ENCODE peak calls at places on chromosomes 6 and 20, in eight cellular contexts. P is thoracic aorta, J is OCI-LY7, U is left lung, D is cardiac muscle cell, S is keratinocyte, L is PC-3, E is lower lobe of right lung. K is an unnamed sample. For H3K36me3 and H3K4me1, the result is how much of the 10 kb centered on the place peaks cover.

GRCh38 chr6:118606268-118606667 is 45.1 kb downstream of the CEP85L start:
- DNase-seq in P (no peak), J (no peak), U (no peak), D (no peak), S (no peak), L (no peak), E (no peak), K (no peak)

GRCh38 chr6:26028212-26028752 is 58.9 kb upstream of the HFE start:
- DNase-seq in P (no peak), J (no peak), U (no peak), D (no peak), S (no peak), L (no peak), E (no peak), K (no peak)

GRCh38 chr6:147561742-147562141 is 53.3 kb downstream of the SAMD5 start:
- DNase-seq in P (no peak), J (no peak), U (no peak), D (no peak), S (no peak), L (no peak), E (no peak), K (no peak)

GRCh38 chr6:1199981-1200637 is 111.8 kb upstream of the FOXQ1 start:
- DNase-seq in P (no peak), J (no peak), U (no peak), D (no peak), S (no peak), L (no peak), E (no peak), K (no peak)

GRCh38 chr20:1700990-1701389 is 43.4 kb upstream of the SIRPG start:
- DNase-seq in P (no peak), J (no peak), U (no peak), D (no peak), S (no peak), L (peak), E (no peak), K (no peak)

GRCh38 chr6:159836294-159837140 is 36.4 kb downstream of the PNLDC1 start:
- DNase-seq in P (no peak), J (no peak), U (no peak), D (peak), S (no peak), L (no peak), E (peak), K (no peak)

GRCh38 chr6:88236961-88237360 is 70.8 kb upstream of the CNR1 start:
- DNase-seq in P (no peak), J (no peak), U (no peak), D (no peak), S (no peak), L (no peak), E (no peak), K (no peak)

GRCh38 chr20:58086763-58087566 is 141.5 kb downstream of the ANKRD60 start:
- DNase-seq in P (no peak), J (peak), U (no peak), D (peak), S (peak), L (peak), E (no peak), K (no peak)

GRCh38 chr6:155678361-155678760 is 222.7 kb upstream of the NOX3 start:
- DNase-seq in P (no peak), J (no peak), U (no peak), D (no peak), S (no peak), L (no peak), E (no peak), K (no peak)

GRCh38 chr6:26555505-26556262 is 17.5 kb downstream of the HMGN4 start:
- DNase-seq in P (no peak), J (peak), U (no peak), D (peak), S (no peak), L (no peak), E (no peak), K (no peak)

GRCh38 chr6:18016698-18017097 is 29.3 kb upstream of the KIF13A start:
- DNase-seq in P (no peak), J (no peak), U (no peak), D (no peak), S (peak), L (peak), E (no peak), K (no peak)

GRCh38 chr6:63897459-63897858 is 261.9 kb downstream of the PHF3 start:
- DNase-seq in P (no peak), J (no peak), U (no peak), D (peak), S (no peak), L (peak), E (no peak), K (no peak)

GRCh38 chr20:57810511-57811372 is 100.9 kb upstream of the PMEPA1 start:
- DNase-seq in P (no peak), J (no peak), U (no peak), D (no peak), S (peak), L (peak), E (no peak), K (no peak)

GRCh38 chr6:402901-403658 is 11.5 kb downstream of the IRF4 start:
- DNase-seq in P (no peak), J (no peak), U (peak), D (no peak), S (no peak), L (peak), E (no peak), K (no peak)

GRCh38 chr6:129981598-129981997 is 36.8 kb upstream of the L3MBTL3 start:
- DNase-seq in P (no peak), J (peak), U (no peak), D (peak), S (no peak), L (peak), E (no peak), K (no peak)

GRCh38 chr20:38501858-38502431 is 29.3 kb downstream of the RALGAPB start:
- DNase-seq in P (no peak), J (no peak), U (no peak), D (no peak), S (no peak), L (no peak), E (no peak), K (no peak)

GRCh38 chr20:38498909-38499308 is 26.3 kb downstream of the RALGAPB start:
- DNase-seq in P (no peak), J (no peak), U (no peak), D (no peak), S (no peak), L (peak), E (no peak), K (no peak)

GRCh38 chr20:38499366-38499765 is 26.7 kb downstream of the RALGAPB start:
- DNase-seq in P (no peak), J (no peak), U (no peak), D (no peak), S (no peak), L (no peak), E (no peak), K (no peak)

GRCh38 chr20:38505091-38505455 is 32.4 kb downstream of the RALGAPB start:
- DNase-seq in P (no peak), J (no peak), U (no peak), D (no peak), S (no peak), L (no peak), E (no peak), K (no peak)

GRCh38 chr20:38504368-38505090 is 31.9 kb downstream of the RALGAPB start:
- DNase-seq in P (no peak), J (no peak), U (no peak), D (no peak), S (no peak), L (no peak), E (no peak), K (no peak)
- H3K36me3 ChIP-seq in P (under half), J (half or more), U (under half), D (under half), S (under half), L (under half), E (under half), K (half or more)

GRCh38 chr6:47106721-47107197 is 64.6 kb upstream of the ADGRF1 start:
- DNase-seq in P (no peak), J (no peak), U (no peak), D (no peak), S (peak), L (peak), E (no peak), K (no peak)
- H3K4me1 ChIP-seq in P (under half), J (under half), U (under half), D (under half), S (under half), L (under half), E (under half), K (under half)

GRCh38 chr20:36582322-36582721 is 8.9 kb downstream of the TGIF2 start:
- DNase-seq in P (no peak), J (no peak), U (no peak), D (no peak), S (no peak), L (no peak), E (no peak), K (peak)
- H3K36me3 ChIP-seq in P (under half), J (half or more), U (under half), D (under half), S (under half), L (under half), E (half or more), K (under half)

GRCh38 chr6:35019171-35019570 is 122.0 kb downstream of the TCP11 start:
- DNase-seq in P (no peak), J (no peak), U (no peak), D (no peak), S (no peak), L (no peak), E (peak), K (no peak)

GRCh38 chr6:35019831-35020230 is 121.3 kb downstream of the TCP11 start:
- DNase-seq in P (no peak), J (no peak), U (no peak), D (no peak), S (no peak), L (no peak), E (no peak), K (no peak)

GRCh38 chr6:35017461-35018183 is 123.5 kb downstream of the TCP11 start:
- DNase-seq in P (peak), J (no peak), U (peak), D (peak), S (no peak), L (no peak), E (peak), K (no peak)

GRCh38 chr6:35018184-35018523 is 123.0 kb downstream of the TCP11 start:
- DNase-seq in P (no peak), J (no peak), U (no peak), D (no peak), S (no peak), L (no peak), E (no peak), K (no peak)

DNA sequence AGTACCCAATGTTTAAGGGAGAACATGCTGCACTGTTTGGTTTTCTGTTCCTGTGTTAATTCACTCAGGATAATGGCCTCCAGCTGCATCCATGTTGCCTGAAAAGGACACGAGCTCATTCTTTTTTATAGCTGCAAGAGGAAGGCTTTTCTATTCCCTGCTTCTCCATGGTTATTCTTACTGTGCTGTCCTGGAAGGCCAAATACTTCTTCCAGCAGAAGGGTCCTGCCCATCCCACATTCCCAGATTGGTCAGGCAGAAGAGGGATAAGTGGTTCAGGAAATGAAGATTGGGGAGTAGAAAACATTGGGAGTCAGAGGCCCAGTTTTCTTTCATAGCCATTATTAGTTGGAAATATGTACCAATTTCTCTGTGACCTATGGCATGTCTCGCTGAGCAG is 122.4 kb downstream of the TCP11 start:
- DNase-seq in P (no peak), J (no peak), U (no peak), D (no peak), S (no peak), L (no peak), E (no peak), K (no peak)
- H3K4me1 ChIP-seq in P (half or more), J (under half), U (half or more), D (under half), S (under half), L (under half), E (half or more), K (under half)